ENCODE peak calls at places on chromosomes 5 and 9, in seven cellular contexts. U, D, G, R, Q, A and Z are unnamed samples.

GRCh38 chr9:136625101-136626065 is 37.3 kb upstream of the EGFL7 start:
- DNase-seq in U (peak; percentile 94), D (no peak), G (peak; percentile 40), R (peak; percentile 76), Q (no peak), A (peak; percentile 69), Z (peak; percentile 31)

GRCh38 chr5:6760636-6761035 is 47.4 kb downstream of the TENT4A start:
- DNase-seq in U (no peak), D (no peak), G (no peak), R (peak; percentile 41), Q (no peak), A (no peak), Z (no peak)

GRCh38 chr9:90860382-90860781 is 58.8 kb downstream of the SYK start:
- DNase-seq in U (no peak), D (no peak), G (no peak), R (no peak), Q (no peak), A (no peak), Z (no peak)

GRCh38 chr5:141960449-141961323 is 2.7 kb upstream of the PCDH12 start:
- DNase-seq in U (peak; percentile 89), D (peak; percentile 92), G (peak; percentile 76), R (peak; percentile 88), Q (peak; percentile 77), A (peak; percentile 84), Z (peak; percentile 75)

GRCh38 chr5:87499478-87500410 is 87.0 kb upstream of the CCNH start:
- DNase-seq in U (peak; percentile 49), D (no peak), G (peak; percentile 3), R (no peak), Q (no peak), A (no peak), Z (no peak)

GRCh38 chr9:86500667-86501435 is 146.6 kb upstream of the TUT7 start:
- DNase-seq in U (no peak), D (peak; percentile 42), G (peak; percentile 97), R (no peak), Q (no peak), A (no peak), Z (peak; percentile 97)

GRCh38 chr9:36165766-36166149 is 3.4 kb upstream of the CCIN start:
- DNase-seq in U (no peak), D (no peak), G (peak; percentile 42), R (no peak), Q (no peak), A (no peak), Z (peak; percentile 45)

GRCh38 chr5:24644757-24645156 is at the start of gene CDH10:
- DNase-seq in U (no peak), D (no peak), G (peak; percentile 25), R (no peak), Q (no peak), A (no peak), Z (no peak)

GRCh38 chr9:122518226-122518625 is 715 bp upstream of the OR1J4 start:
- DNase-seq in U (no peak), D (no peak), G (no peak), R (no peak), Q (no peak), A (no peak), Z (no peak)

GRCh38 chr5:87340716-87341115 is 72.0 kb downstream of the CCNH start:
- DNase-seq in U (no peak), D (no peak), G (no peak), R (no peak), Q (no peak), A (no peak), Z (no peak)

GRCh38 chr9:121242219-121242954 is 25.6 kb upstream of the GSN start:
- DNase-seq in U (no peak), D (no peak), G (peak; percentile 77), R (no peak), Q (no peak), A (no peak), Z (peak; percentile 73)

GRCh38 chr9:70256123-70256551 is 2.6 kb upstream of the SMC5 start:
- DNase-seq in U (no peak), D (no peak), G (peak; percentile 72), R (no peak), Q (no peak), A (no peak), Z (peak; percentile 89)

GRCh38 chr9:121498487-121499176 is 1.0 kb downstream of the GGTA1 start:
- DNase-seq in U (peak; percentile 52), D (peak; percentile 38), G (peak; percentile 48), R (peak; percentile 37), Q (no peak), A (peak; percentile 22), Z (peak; percentile 42)

GRCh38 chr5:33091571-33092363 is 349.0 kb upstream of the TARS1 start:
- DNase-seq in U (no peak), D (no peak), G (peak; percentile 96), R (no peak), Q (no peak), A (no peak), Z (peak; percentile 74)

GRCh38 chr5:74017786-74018211 is 391.8 kb downstream of the ARHGEF28 start:
- DNase-seq in U (no peak), D (peak; percentile 27), G (peak; percentile 53), R (no peak), Q (no peak), A (peak; percentile 43), Z (peak; percentile 47)

GRCh38 chr9:97415146-97415545 is 3.2 kb downstream of the TDRD7 start:
- DNase-seq in U (no peak), D (no peak), G (no peak), R (no peak), Q (no peak), A (no peak), Z (no peak)

GRCh38 chr5:58406394-58406793 is 53.5 kb downstream of the PLK2 start:
- DNase-seq in U (no peak), D (no peak), G (no peak), R (no peak), Q (no peak), A (no peak), Z (no peak)

GRCh38 chr5:154756871-154757646 is 1.9 kb downstream of the LARP1 start:
- DNase-seq in U (peak; percentile 71), D (peak; percentile 39), G (peak; percentile 49), R (peak; percentile 54), Q (peak; percentile 23), A (peak; percentile 37), Z (peak; percentile 30)

GRCh38 chr9:104772707-104773106 is 8.8 kb downstream of the NIPSNAP3B start:
- DNase-seq in U (no peak), D (no peak), G (peak; percentile 58), R (no peak), Q (no peak), A (no peak), Z (no peak)

GRCh38 chr9:104775574-104775936 is 11.6 kb downstream of the NIPSNAP3B start:
- DNase-seq in U (no peak), D (no peak), G (no peak), R (no peak), Q (no peak), A (no peak), Z (no peak)

GRCh38 chr9:104773118-104773517 is 9.2 kb downstream of the NIPSNAP3B start:
- DNase-seq in U (no peak), D (no peak), G (no peak), R (no peak), Q (no peak), A (no peak), Z (no peak)

GRCh38 chr9:104774831-104775573 is 11.1 kb downstream of the NIPSNAP3B start:
- DNase-seq in U (no peak), D (no peak), G (no peak), R (no peak), Q (no peak), A (no peak), Z (no peak)

GRCh38 chr9:104774132-104774531 is 10.2 kb downstream of the NIPSNAP3B start:
- DNase-seq in U (no peak), D (no peak), G (no peak), R (no peak), Q (no peak), A (no peak), Z (no peak)
- H3K4me3 ChIP-seq in U (no peak overlapping the region), D (no peak overlapping the region), G (no peak overlapping the region), R (peak overlapping the region; percentile 52), Q (no peak overlapping the region), A (no peak overlapping the region), Z (no peak overlapping the region)

DNA sequence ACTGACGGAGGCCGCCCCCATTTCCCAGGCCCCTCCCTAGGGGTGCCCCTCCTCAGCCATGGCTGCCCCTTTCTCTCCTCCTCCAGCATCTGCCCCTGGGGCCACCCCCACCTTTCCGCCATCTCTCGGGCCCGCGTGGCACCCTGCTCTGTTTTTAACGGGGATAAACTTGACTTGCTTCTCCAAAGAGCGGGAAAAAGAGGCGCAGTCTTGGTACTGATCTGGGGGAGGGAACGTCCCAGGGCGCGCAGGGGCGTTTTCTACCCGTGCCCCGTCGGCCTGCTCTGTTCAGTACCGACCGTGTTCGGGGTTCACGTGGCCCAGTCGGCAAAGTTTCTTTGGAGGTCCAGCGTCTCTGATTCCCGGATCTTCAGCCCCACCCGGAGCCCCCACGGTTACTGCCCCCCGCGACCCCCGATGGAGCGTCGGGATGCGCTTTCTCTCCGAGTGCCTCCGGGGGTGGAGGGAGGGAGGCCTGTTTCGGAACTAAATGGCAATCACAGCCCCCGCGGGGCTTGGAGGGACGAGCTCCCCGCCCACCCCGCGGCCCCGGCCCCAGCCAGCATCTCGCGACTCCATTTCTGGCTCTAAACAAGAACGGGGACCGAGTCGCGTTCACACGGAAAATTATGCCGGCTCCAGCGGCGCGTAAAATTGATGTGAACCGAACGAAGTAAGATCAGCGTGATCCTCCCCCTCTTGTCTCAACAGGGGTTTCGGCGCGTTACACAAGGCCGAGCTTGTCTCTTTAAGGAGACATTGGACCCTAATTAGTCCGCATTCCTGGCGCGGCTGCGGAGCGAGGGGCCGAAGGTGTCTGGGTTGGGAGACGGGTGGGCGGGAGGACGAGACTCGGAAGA is 1.1 kb upstream of the TLE4 start:
- DNase-seq in U (peak; percentile 60), D (peak; percentile 28), G (peak; percentile 59), R (peak; percentile 28), Q (no peak), A (peak; percentile 31), Z (peak; percentile 63)
- H3K4me3 ChIP-seq in U (peak overlapping the region; percentile 51), D (peak overlapping the region; percentile 50), G (peak overlapping the region; percentile 82), R (peak overlapping the region; percentile 75), Q (peak overlapping the region; percentile 84), A (peak overlapping the region; percentile 45), Z (peak overlapping the region; percentile 58)

GRCh38 chr5:78971998-78972397 is 13.1 kb downstream of the ARSB start:
- DNase-seq in U (no peak), D (no peak), G (no peak), R (no peak), Q (no peak), A (no peak), Z (no peak)

GRCh38 chr5:78974011-78974410 is 11.1 kb downstream of the ARSB start:
- DNase-seq in U (no peak), D (no peak), G (no peak), R (no peak), Q (no peak), A (no peak), Z (no peak)

GRCh38 chr5:78975035-78975434 is 10.1 kb downstream of the ARSB start:
- DNase-seq in U (no peak), D (no peak), G (no peak), R (no peak), Q (no peak), A (no peak), Z (no peak)

GRCh38 chr5:78968781-78969180 is 16.3 kb downstream of the ARSB start:
- DNase-seq in U (no peak), D (no peak), G (no peak), R (no peak), Q (no peak), A (no peak), Z (no peak)

GRCh38 chr5:78972654-78973428 is 12.3 kb downstream of the ARSB start:
- DNase-seq in U (peak; percentile 62), D (peak; percentile 27), G (peak; percentile 72), R (no peak), Q (no peak), A (peak; percentile 46), Z (peak; percentile 67)
- H3K4me3 ChIP-seq in U (no peak overlapping the region), D (no peak overlapping the region), G (no peak overlapping the region), R (no peak overlapping the region), Q (no peak overlapping the region), A (no peak overlapping the region), Z (no peak overlapping the region)

GRCh38 chr9:114484854-114485443 is 20.3 kb downstream of the WHRN start:
- DNase-seq in U (no peak), D (no peak), G (peak; percentile 72), R (no peak), Q (peak; percentile 19), A (no peak), Z (peak; percentile 87)
- H3K4me3 ChIP-seq in U (no peak overlapping the region), D (no peak overlapping the region), G (no peak overlapping the region), R (no peak overlapping the region), Q (no peak overlapping the region), A (no peak overlapping the region), Z (no peak overlapping the region)